ENCODE peak calls at places on chromosomes 16 and 17, in eight cellular contexts. V is stimulated activated naive CD4-positive, alpha-beta T cell; U is epithelial cell of esophagus; O is upper lobe of right lung; S is NCI-H1048; T is HTR-8/SVneo; Q is activated naive CD4-positive, alpha-beta T cell; E is tibial nerve. R is an unnamed sample.

GRCh38 chr17:9611557-9611956 is 33.8 kb upstream of the USP43 start:
- DNase-seq in V (no peak), U (no peak), O (no peak), S (no peak), T (no peak), Q (no peak), E (no peak), R (no peak)

GRCh38 chr16:56195151-56195550 is 3.9 kb downstream of the GNAO1 start:
- DNase-seq in V (no peak), U (no peak), O (no peak), S (no peak), T (no peak), Q (no peak), E (no peak), R (no peak)

GRCh38 chr16:21324267-21324666 is 46.2 kb upstream of the CRYM start:
- DNase-seq in V (no peak), U (no peak), O (no peak), S (no peak), T (no peak), Q (no peak), E (no peak), R (no peak)

GRCh38 chr16:634996-635395 is 1.1 kb downstream of the METTL26 start:
- DNase-seq in V (no peak), U (no peak), O (no peak), S (no peak), T (no peak), Q (no peak), E (no peak), R (no peak)

GRCh38 chr17:77772461-77772897 is 186.0 kb upstream of the TNRC6C start:
- DNase-seq in V (peak), U (no peak), O (peak), S (peak), T (peak), Q (peak), E (peak), R (no peak)

GRCh38 chr16:53779186-53779585 is 75.2 kb downstream of the FTO start:
- DNase-seq in V (no peak), U (no peak), O (no peak), S (no peak), T (no peak), Q (no peak), E (no peak), R (no peak)

GRCh38 chr16:80792031-80792430 is 12.4 kb downstream of the CDYL2 start:
- DNase-seq in V (no peak), U (no peak), O (no peak), S (no peak), T (no peak), Q (no peak), E (no peak), R (no peak)

GRCh38 chr17:68422821-68423220 is 34.5 kb downstream of the WIPI1 start:
- DNase-seq in V (no peak), U (no peak), O (no peak), S (no peak), T (no peak), Q (no peak), E (no peak), R (no peak)

GRCh38 chr17:78677303-78678219 is 100.4 kb upstream of the DNAH17 start:
- DNase-seq in V (no peak), U (no peak), O (peak), S (no peak), T (no peak), Q (no peak), E (no peak), R (no peak)

GRCh38 chr17:80248894-80249710 is 11.6 kb upstream of the RNF213 start:
- DNase-seq in V (no peak), U (no peak), O (no peak), S (no peak), T (no peak), Q (no peak), E (no peak), R (no peak)

GRCh38 chr16:27822529-27823437 is 240.7 kb downstream of the GSG1L start:
- DNase-seq in V (no peak), U (no peak), O (peak), S (no peak), T (no peak), Q (no peak), E (no peak), R (no peak)

GRCh38 chr17:63476857-63477470 is at the start of gene ACE:
- DNase-seq in V (no peak), U (peak), O (peak), S (no peak), T (peak), Q (no peak), E (no peak), R (peak)

GRCh38 chr16:48091077-48091476 is 64.7 kb downstream of the ABCC12 start:
- DNase-seq in V (no peak), U (no peak), O (no peak), S (no peak), T (no peak), Q (no peak), E (no peak), R (no peak)

GRCh38 chr17:80034977-80035686 is 540 bp downstream of the TBC1D16 start:
- DNase-seq in V (peak), U (peak), O (peak), S (no peak), T (peak), Q (peak), E (no peak), R (peak)

GRCh38 chr17:74543406-74543805 is 2.5 kb downstream of the CD300C start:
- DNase-seq in V (no peak), U (no peak), O (no peak), S (no peak), T (no peak), Q (no peak), E (no peak), R (no peak)

GRCh38 chr17:80030730-80031410 is 4.8 kb downstream of the TBC1D16 start:
- DNase-seq in V (no peak), U (peak), O (peak), S (no peak), T (no peak), Q (no peak), E (no peak), R (no peak)

GRCh38 chr17:19383681-19384470 is 3.1 kb downstream of the MFAP4 start:
- DNase-seq in V (no peak), U (no peak), O (no peak), S (no peak), T (no peak), Q (no peak), E (no peak), R (peak)

GRCh38 chr17:76772842-76773521 is 35.1 kb downstream of the MFSD11 start:
- DNase-seq in V (no peak), U (peak), O (no peak), S (no peak), T (peak), Q (no peak), E (no peak), R (peak)

GRCh38 chr17:59846391-59847165 is 46.2 kb downstream of the TUBD1 start:
- DNase-seq in V (no peak), U (peak), O (peak), S (peak), T (no peak), Q (no peak), E (no peak), R (peak)

GRCh38 chr17:66451188-66452149 is 149.1 kb downstream of the PRKCA start:
- DNase-seq in V (no peak), U (no peak), O (no peak), S (no peak), T (no peak), Q (no peak), E (no peak), R (no peak)

GRCh38 chr17:40341808-40342574 is 22.5 kb downstream of the GJD3 start:
- DNase-seq in V (peak), U (peak), O (peak), S (no peak), T (peak), Q (peak), E (peak), R (peak)

GRCh38 chr17:57931488-57932137 is 23.6 kb downstream of the CUEDC1 start:
- DNase-seq in V (no peak), U (peak), O (no peak), S (no peak), T (no peak), Q (no peak), E (no peak), R (no peak)

GRCh38 chr17:8223356-8224063 is 13.1 kb upstream of the AURKB start:
- DNase-seq in V (peak), U (peak), O (peak), S (no peak), T (peak), Q (peak), E (peak), R (peak)

GRCh38 chr17:64200080-64201042 is 62.7 kb downstream of the TEX2 start:
- DNase-seq in V (no peak), U (peak), O (no peak), S (no peak), T (no peak), Q (no peak), E (no peak), R (peak)

GRCh38 chr16:72937916-72938315 is 110.0 kb downstream of the ZFHX3 start:
- DNase-seq in V (no peak), U (no peak), O (no peak), S (no peak), T (no peak), Q (no peak), E (no peak), R (no peak)

GRCh38 chr17:40888321-40888720 is 3.3 kb upstream of the KRT20 start:
- DNase-seq in V (no peak), U (no peak), O (no peak), S (no peak), T (no peak), Q (no peak), E (no peak), R (no peak)

GRCh38 chr17:67942810-67943209 is 53.5 kb downstream of the C17orf58 start:
- DNase-seq in V (no peak), U (peak), O (no peak), S (no peak), T (no peak), Q (no peak), E (no peak), R (peak)

GRCh38 chr17:33922971-33923370 is 332.1 kb upstream of the CCL2 start:
- DNase-seq in V (no peak), U (no peak), O (no peak), S (no peak), T (no peak), Q (no peak), E (no peak), R (no peak)

GRCh38 chr16:77307764-77308561 is 108.8 kb downstream of the SYCE1L start:
- DNase-seq in V (no peak), U (peak), O (no peak), S (no peak), T (peak), Q (no peak), E (no peak), R (no peak)

GRCh38 chr17:38733315-38734234 is 3.4 kb downstream of the CISD3 start:
- DNase-seq in V (no peak), U (no peak), O (no peak), S (no peak), T (no peak), Q (peak), E (no peak), R (no peak)

GRCh38 chr17:73293031-73293430 is 18.8 kb downstream of the CDC42EP4 start:
- DNase-seq in V (no peak), U (peak), O (peak), S (no peak), T (no peak), Q (no peak), E (no peak), R (no peak)

GRCh38 chr16:74623214-74623842 is 16.4 kb upstream of the GLG1 start:
- DNase-seq in V (no peak), U (peak), O (no peak), S (no peak), T (peak), Q (no peak), E (no peak), R (peak)

GRCh38 chr16:1458336-1458976 is 14.1 kb upstream of the CCDC154 start:
- DNase-seq in V (no peak), U (no peak), O (no peak), S (no peak), T (no peak), Q (no peak), E (no peak), R (no peak)

GRCh38 chr16:2326191-2326590 is 14.3 kb downstream of the ABCA3 start:
- DNase-seq in V (no peak), U (no peak), O (peak), S (no peak), T (no peak), Q (no peak), E (no peak), R (no peak)

GRCh38 chr17:3635474-3636153 is 436 bp downstream of the SHPK start:
- DNase-seq in V (no peak), U (no peak), O (no peak), S (no peak), T (no peak), Q (no peak), E (no peak), R (no peak)

GRCh38 chr17:19338031-19338990 is 24.2 kb downstream of the B9D1 start:
- DNase-seq in V (peak), U (peak), O (peak), S (no peak), T (peak), Q (peak), E (no peak), R (peak)

R was measured in adipocyte.